ENCODE peak calls at places on chromosomes 13 and 19, in five cellular contexts. C is stimulated activated CD4-positive, alpha-beta T cell treated with anti-CD3 and anti-CD28 coated beads, TNF-alpha, amount 100 ng/mL, for 4 hours; R is esophagus squamous epithelium; U is cardiac septum; A is HFFc6. E is an unnamed sample.

GRCh38 chr13:112136095-112136494 is 69.1 kb downstream of the SOX1 start:
- DNase-seq in C (no peak), R (no peak), A (no peak), U (peak), E (no peak)

GRCh38 chr19:1938071-1938470 is 2.9 kb upstream of the CSNK1G2 start:
- DNase-seq in R (no peak), A (no peak), U (no peak), C (no peak), E (no peak)

GRCh38 chr13:113759525-113760137 is 605 bp downstream of the TMEM255B start:
- DNase-seq in R (no peak), A (no peak), C (no peak), U (peak), E (no peak)

GRCh38 chr13:21546372-21546771 is 57.6 kb downstream of the MICU2 start:
- DNase-seq in A (no peak), C (no peak), R (no peak), U (no peak), E (no peak)

GRCh38 chr19:47280183-47280797 is 5.6 kb downstream of the INAFM1 start:
- DNase-seq in C (peak), R (no peak), A (no peak), U (no peak), E (no peak)

GRCh38 chr13:111962431-111962891 is 104.5 kb upstream of the SOX1 start:
- DNase-seq in R (no peak), C (no peak), A (no peak), U (peak), E (no peak)

GRCh38 chr19:4676955-4677731 is 7.0 kb upstream of the MYDGF start:
- DNase-seq in C (no peak), U (no peak), R (no peak), A (no peak), E (no peak)

GRCh38 chr19:41299755-41300089 is 10.2 kb upstream of the CCDC97 start:
- DNase-seq in R (no peak), U (no peak), C (no peak), A (peak), E (peak)

GRCh38 chr13:101298517-101298916 is 117.8 kb downstream of the NALCN start:
- DNase-seq in R (no peak), C (no peak), A (no peak), U (no peak), E (no peak)

GRCh38 chr13:104875008-104875762 is 1660.3 kb downstream of the EFNB2 start:
- DNase-seq in A (no peak), R (no peak), U (no peak), C (no peak), E (no peak)

GRCh38 chr19:6677924-6678689 is 8.1 kb upstream of the TNFSF14 start:
- DNase-seq in A (no peak), U (no peak), R (no peak), C (no peak), E (no peak)

GRCh38 chr13:43805071-43805468 is 18.3 kb upstream of the ENOX1 start:
- DNase-seq in U (no peak), A (peak), C (no peak), R (no peak), E (peak)

GRCh38 chr13:82867284-82867683 is 1015.0 kb downstream of the SLITRK1 start:
- DNase-seq in C (no peak), U (no peak), R (no peak), A (no peak), E (no peak)

GRCh38 chr13:51549593-51549992 is 34.7 kb upstream of the WDFY2 start:
- DNase-seq in U (no peak), R (no peak), A (no peak), C (no peak), E (no peak)

GRCh38 chr19:38015771-38016170 is 108.8 kb downstream of the SIPA1L3 start:
- DNase-seq in R (no peak), A (no peak), U (no peak), C (no peak), E (no peak)

GRCh38 chr19:3669616-3670257 is 30.5 kb downstream of the PIP5K1C start:
- DNase-seq in C (no peak), U (no peak), A (no peak), R (no peak), E (no peak)

GRCh38 chr19:38142176-38143035 is 81.6 kb downstream of the DPF1 start:
- DNase-seq in C (peak), U (no peak), A (peak), R (no peak), E (peak)

GRCh38 chr13:106052200-106052767 is 483.2 kb downstream of the EFNB2 start:
- DNase-seq in R (no peak), A (no peak), U (no peak), C (no peak), E (no peak)

GRCh38 chr13:99193152-99193551 is 7.5 kb upstream of the UBAC2 start:
- DNase-seq in U (no peak), C (no peak), R (no peak), A (no peak), E (no peak)

GRCh38 chr13:73987618-73988017 is 146.6 kb downstream of the KLF12 start:
- DNase-seq in R (no peak), U (no peak), C (no peak), A (no peak), E (no peak)

GRCh38 chr13:54357284-54357933 is 1328.8 kb downstream of the OLFM4 start:
- DNase-seq in U (no peak), R (no peak), A (no peak), C (no peak), E (no peak)

GRCh38 chr13:31595568-31595967 is 143.8 kb upstream of the RXFP2 start:
- DNase-seq in A (no peak), C (no peak), R (no peak), U (no peak), E (peak)

GRCh38 chr19:575527-576506 is 3.4 kb downstream of the BSG start:
- DNase-seq in A (peak), R (no peak), U (peak), C (no peak), E (no peak)

GRCh38 chr13:37652596-37652995 is 54.0 kb upstream of the POSTN start:
- DNase-seq in U (no peak), R (no peak), A (peak), C (no peak), E (no peak)

GRCh38 chr13:31797154-31797775 is 57.9 kb downstream of the RXFP2 start:
- DNase-seq in R (no peak), A (peak), U (no peak), C (no peak), E (peak)

GRCh38 chr13:113924184-113924583 is 49.7 kb downstream of the C13orf46 start:
- DNase-seq in C (no peak), U (no peak), A (no peak), R (no peak), E (no peak)

GRCh38 chr13:81326913-81327312 is 986.0 kb upstream of the SPRY2 start:
- DNase-seq in U (no peak), C (no peak), R (no peak), A (no peak), E (no peak)

GRCh38 chr13:51770681-51771417 is 33.1 kb downstream of the DHRS12 start:
- DNase-seq in U (no peak), A (no peak), C (no peak), R (no peak), E (no peak)

GRCh38 chr19:58519087-58519354 is 589 bp downstream of the ZBTB45 start:
- DNase-seq in C (no peak), R (no peak), U (no peak), A (peak), E (peak)

GRCh38 chr13:58882556-58882955 is 1251.0 kb downstream of the PCDH17 start:
- DNase-seq in C (no peak), R (no peak), A (no peak), U (no peak), E (no peak)

GRCh38 chr19:40523322-40524047 is 53.2 kb upstream of the SHKBP1 start:
- DNase-seq in C (no peak), A (peak), R (no peak), U (no peak), E (no peak)

GRCh38 chr13:91368676-91369425 is 21.4 kb downstream of the MIR17HG start:
- DNase-seq in R (no peak), U (no peak), C (no peak), A (no peak), E (no peak)

E was measured in stromal cell of bone marrow.